ENCODE peak calls at places on chromosomes 13 and 19, in ten cellular contexts. Z is Peyer's patch, H is adrenal gland, E is uterus, M is tibial artery, B is right lobe of liver, A is cardiac muscle cell, J is breast epithelium, N is endothelial cell of umbilical vein, O is spleen. G is an unnamed sample.

GRCh38 chr13:97849305-97849704 is 104.2 kb upstream of the IPO5 start:
- DNase-seq in Z (no peak), H (no peak), E (no peak), M (no peak), B (no peak), A (peak; percentile 19), J (no peak), N (peak; percentile 66), O (no peak), G (no peak)

GRCh38 chr19:10835089-10835753 is 791 bp downstream of the TMED1 start:
- DNase-seq in Z (peak; percentile 61), H (no peak), E (no peak), M (peak; percentile 100), B (peak; percentile 55), A (no peak), J (no peak), N (peak; percentile 21), O (peak; percentile 87), G (no peak)

GRCh38 chr19:27654266-27654990 is 1558.5 kb downstream of the UQCRFS1 start:
- DNase-seq in Z (no peak), H (no peak), E (no peak), M (no peak), B (no peak), A (no peak), J (no peak), N (no peak), O (no peak), G (no peak)

GRCh38 chr13:59178344-59178743 is 985.4 kb downstream of the DIAPH3 start:
- DNase-seq in Z (no peak), H (no peak), E (no peak), M (no peak), B (no peak), A (peak; percentile 6), J (no peak), N (no peak), O (no peak), G (no peak)

GRCh38 chr13:91704398-91704797 is 306.0 kb downstream of the GPC5 start:
- DNase-seq in Z (no peak), H (no peak), E (no peak), M (no peak), B (no peak), A (no peak), J (no peak), N (no peak), O (no peak), G (no peak)

GRCh38 chr19:33175886-33176669 is 18.1 kb upstream of the LRP3 start:
- DNase-seq in Z (no peak), H (no peak), E (peak; percentile 43), M (no peak), B (no peak), A (peak; percentile 56), J (no peak), N (no peak), O (peak; percentile 82), G (no peak)

GRCh38 chr19:58035863-58036262 is 2.0 kb downstream of the ZSCAN1 start:
- DNase-seq in Z (no peak), H (no peak), E (no peak), M (no peak), B (no peak), A (no peak), J (no peak), N (no peak), O (no peak), G (no peak)

GRCh38 chr19:35468637-35469036 is 20.6 kb downstream of the FFAR2 start:
- DNase-seq in Z (peak; percentile 88), H (peak; percentile 53), E (no peak), M (no peak), B (peak; percentile 68), A (peak; percentile 64), J (no peak), N (no peak), O (peak; percentile 90), G (peak; percentile 50)

GRCh38 chr19:42409477-42409876 is 17.7 kb downstream of the LIPE start:
- DNase-seq in Z (no peak), H (no peak), E (no peak), M (no peak), B (peak; percentile 89), A (no peak), J (no peak), N (no peak), O (no peak), G (no peak)

GRCh38 chr13:93244141-93244917 is 17.7 kb downstream of the GPC6 start:
- DNase-seq in Z (no peak), H (peak; percentile 25), E (no peak), M (no peak), B (no peak), A (peak; percentile 11), J (no peak), N (no peak), O (no peak), G (no peak)

GRCh38 chr19:43502419-43502976 is 2.0 kb downstream of the PHLDB3 start:
- DNase-seq in Z (no peak), H (no peak), E (no peak), M (no peak), B (no peak), A (no peak), J (no peak), N (no peak), O (no peak), G (no peak)

GRCh38 chr19:10142701-10143375 is 23.1 kb upstream of the EIF3G start:
- DNase-seq in Z (peak; percentile 69), H (no peak), E (no peak), M (no peak), B (no peak), A (no peak), J (no peak), N (no peak), O (peak; percentile 83), G (peak; percentile 35)

GRCh38 chr13:96632536-96633320 is 361.5 kb downstream of the OXGR1 start:
- DNase-seq in Z (no peak), H (no peak), E (no peak), M (no peak), B (no peak), A (no peak), J (no peak), N (peak; percentile 17), O (no peak), G (no peak)

GRCh38 chr13:113941571-113942191 is 32.2 kb downstream of the C13orf46 start:
- DNase-seq in Z (no peak), H (no peak), E (no peak), M (no peak), B (no peak), A (no peak), J (no peak), N (no peak), O (peak; percentile 56), G (no peak)

DNA sequence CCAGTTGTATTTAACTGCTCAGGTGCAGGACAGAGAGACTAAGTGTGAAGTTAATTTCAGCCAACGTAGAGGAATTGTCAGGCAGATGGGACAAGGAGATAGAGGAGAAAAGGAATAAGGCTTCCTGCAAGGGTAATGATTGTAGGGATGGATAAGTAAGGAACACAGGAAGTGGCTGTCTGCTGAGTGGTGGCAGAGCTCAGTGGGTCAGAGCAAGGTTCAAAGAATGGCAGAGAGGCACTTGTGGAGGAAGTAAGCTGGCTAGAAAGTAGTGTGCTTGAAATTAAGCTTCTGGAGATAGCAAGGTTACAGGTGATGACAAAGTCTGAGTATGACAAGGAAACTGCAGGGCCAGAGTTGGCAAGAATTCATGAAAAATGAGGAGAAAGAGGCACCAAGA is 47.9 kb downstream of the USPL1 start:
- DNase-seq in Z (no peak), H (no peak), E (no peak), M (no peak), B (no peak), A (peak; percentile 49), J (no peak), N (peak; percentile 63), O (no peak), G (no peak)
- H3K9me3 ChIP-seq in Z (no peaks in the 10 kb centered on the region), H (no peaks in the 10 kb centered on the region), E (no peaks in the 10 kb centered on the region), M (no peaks in the 10 kb centered on the region), B (no peaks in the 10 kb centered on the region), A (no peaks in the 10 kb centered on the region), J (no peaks in the 10 kb centered on the region), N (no peaks in the 10 kb centered on the region), O (no peaks in the 10 kb centered on the region), G (no peaks in the 10 kb centered on the region)

DNA sequence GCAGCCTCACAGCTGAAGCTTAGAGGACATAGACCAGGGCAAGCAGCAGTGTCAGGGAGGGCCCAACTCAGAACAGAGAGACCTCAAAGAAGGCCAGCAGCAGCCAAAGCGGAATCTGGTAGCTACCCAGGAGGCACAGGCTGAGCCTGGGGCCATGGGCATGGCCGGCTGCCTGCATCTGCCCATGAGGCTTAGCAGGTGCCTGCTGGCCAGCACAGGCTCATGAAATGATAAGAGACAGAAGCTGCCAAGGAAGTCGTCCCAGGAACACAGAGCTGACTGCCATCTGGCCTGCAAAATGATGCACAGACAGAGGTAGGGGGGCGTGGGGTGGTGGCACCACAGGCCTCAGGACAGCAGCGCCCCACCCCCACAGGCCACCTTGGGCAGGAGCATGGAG is 29.2 kb downstream of the TUBA3C start:
- DNase-seq in Z (no peak), H (no peak), E (no peak), M (no peak), B (no peak), A (no peak), J (no peak), N (no peak), O (no peak), G (no peak)
- H3K9me3 ChIP-seq in Z (no peaks in the 10 kb centered on the region), H (no peaks in the 10 kb centered on the region), E (no peaks in the 10 kb centered on the region), M (no peaks in the 10 kb centered on the region), B (no peaks in the 10 kb centered on the region), A (no peaks in the 10 kb centered on the region), J (no peaks in the 10 kb centered on the region), N (peaks cover 16% of the 10 kb centered on the region), O (peaks cover 6% of the 10 kb centered on the region), G (no peaks in the 10 kb centered on the region)

DNA sequence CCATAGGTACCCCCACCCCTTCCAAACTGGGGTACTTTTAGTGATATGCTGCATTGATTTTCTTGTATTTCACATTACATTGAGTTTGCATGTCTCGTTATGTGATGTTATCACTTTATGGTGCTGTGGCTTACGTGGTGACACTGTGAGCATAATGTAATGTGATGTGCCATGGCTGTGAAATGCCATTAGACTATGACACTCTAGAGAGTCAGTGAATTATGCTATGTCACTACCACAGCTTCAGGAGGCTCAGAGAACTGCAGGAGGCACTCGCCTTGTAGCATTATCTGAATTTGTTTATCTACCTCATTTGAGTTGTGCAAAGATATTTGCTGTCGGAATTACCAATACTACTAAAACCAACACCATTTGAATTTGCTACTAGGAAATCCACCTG is 590.1 kb upstream of the SLC10A2 start:
- DNase-seq in Z (no peak), H (no peak), E (no peak), M (no peak), B (no peak), A (no peak), J (no peak), N (no peak), O (no peak), G (no peak)
- H3K9me3 ChIP-seq in Z (no peaks in the 10 kb centered on the region), H (no peaks in the 10 kb centered on the region), E (no peaks in the 10 kb centered on the region), M (no peaks in the 10 kb centered on the region), B (no peaks in the 10 kb centered on the region), A (no peaks in the 10 kb centered on the region), J (no peaks in the 10 kb centered on the region), N (no peaks in the 10 kb centered on the region), O (no peaks in the 10 kb centered on the region), G (no peaks in the 10 kb centered on the region)

DNA sequence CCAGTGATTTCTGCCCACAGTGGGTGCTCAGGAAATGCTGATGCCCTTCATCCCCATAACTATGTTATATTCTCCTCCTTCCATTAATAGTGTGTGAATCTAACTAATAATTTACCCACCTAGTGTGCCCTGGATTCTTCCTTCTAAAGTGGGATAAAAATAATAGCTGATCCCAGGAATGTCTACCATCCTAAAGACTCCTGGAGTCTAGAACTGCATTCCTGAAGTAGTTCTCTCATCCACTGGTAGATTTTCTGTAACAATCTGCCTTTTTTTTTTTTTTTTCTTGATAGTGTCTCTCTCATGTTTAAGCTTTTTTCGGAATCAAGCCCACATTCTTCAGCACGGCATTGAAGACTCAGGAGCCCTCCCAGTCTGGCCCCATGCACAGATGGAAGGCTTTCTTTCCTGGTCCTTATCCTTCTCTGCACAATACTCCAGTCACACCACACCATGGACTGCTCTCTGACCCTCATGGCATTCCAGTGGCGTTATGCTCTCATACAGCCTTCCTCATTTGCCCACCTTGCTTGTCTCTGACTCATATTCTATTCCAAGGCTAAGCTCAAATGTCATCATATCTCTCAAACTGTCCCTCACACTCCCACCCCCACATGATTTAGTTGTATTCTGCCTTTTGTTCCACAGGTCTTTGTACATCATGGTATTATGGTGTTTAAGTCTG is 68.8 kb upstream of the FRY start:
- DNase-seq in Z (no peak), H (no peak), E (no peak), M (no peak), B (no peak), A (no peak), J (no peak), N (no peak), O (no peak), G (no peak)
- H3K9me3 ChIP-seq in Z (no peaks in the 10 kb centered on the region), H (no peaks in the 10 kb centered on the region), E (no peaks in the 10 kb centered on the region), M (no peaks in the 10 kb centered on the region), B (peaks cover 5% of the 10 kb centered on the region), A (no peaks in the 10 kb centered on the region), J (no peaks in the 10 kb centered on the region), N (no peaks in the 10 kb centered on the region), O (no peaks in the 10 kb centered on the region), G (no peaks in the 10 kb centered on the region)